ENCODE peak calls at places on chromosome 21, in four cellular contexts. N is GM23248, Z is fibroblast of lung, W is NT2/D1. G is an unnamed sample.

GRCh38 chr21:26099610-26100219 is 70.9 kb downstream of the APP start:
- DNase-seq in W (no peak), N (peak; percentile 84), Z (peak; percentile 95), G (no peak)

GRCh38 chr21:44337941-44338895 is 972 bp downstream of the CFAP410 start:
- DNase-seq in Z (peak; percentile 64), N (peak; percentile 74), W (peak; percentile 30), G (peak; percentile 17)

GRCh38 chr21:45432575-45433255 is 27.8 kb downstream of the COL18A1 start:
- DNase-seq in W (no peak), N (peak; percentile 36), Z (peak; percentile 85), G (no peak)

GRCh38 chr21:16193758-16194606 is 464.2 kb downstream of the USP25 start:
- DNase-seq in Z (peak; percentile 87), W (peak; percentile 48), N (peak; percentile 86), G (no peak)

GRCh38 chr21:25039461-25040380 is 567.6 kb downstream of the MRPL39 start:
- DNase-seq in W (peak; percentile 27), Z (peak; percentile 53), N (no peak), G (no peak)

GRCh38 chr21:33071878-33072306 is 2.0 kb downstream of the OLIG1 start:
- DNase-seq in N (peak; percentile 31), W (no peak), Z (peak; percentile 28), G (no peak)

GRCh38 chr21:14545906-14546480 is at the start of gene SAMSN1:
- DNase-seq in N (no peak), W (no peak), Z (no peak), G (no peak)

GRCh38 chr21:43585924-43586411 is 73.3 kb downstream of the HSF2BP start:
- DNase-seq in Z (peak; percentile 98), W (peak; percentile 87), N (peak; percentile 98), G (peak; percentile 93)

GRCh38 chr21:34884346-34884929 is 164.7 kb downstream of the RUNX1 start:
- DNase-seq in N (no peak), Z (peak; percentile 37), W (no peak), G (no peak)

GRCh38 chr21:32599146-32599925 is 12.8 kb downstream of the CFAP298 start:
- DNase-seq in Z (no peak), W (no peak), N (no peak), G (no peak)

GRCh38 chr21:16587671-16588379 is 858.0 kb downstream of the USP25 start:
- DNase-seq in N (peak; percentile 89), W (no peak), Z (peak; percentile 94), G (no peak)

GRCh38 chr21:32499249-32500055 is 85.9 kb downstream of the TCP10L start:
- DNase-seq in Z (peak; percentile 34), W (no peak), N (peak; percentile 76), G (no peak)

GRCh38 chr21:26148834-26149354 is 21.7 kb downstream of the APP start:
- DNase-seq in N (peak; percentile 81), W (no peak), Z (peak; percentile 74), G (no peak)

DNA sequence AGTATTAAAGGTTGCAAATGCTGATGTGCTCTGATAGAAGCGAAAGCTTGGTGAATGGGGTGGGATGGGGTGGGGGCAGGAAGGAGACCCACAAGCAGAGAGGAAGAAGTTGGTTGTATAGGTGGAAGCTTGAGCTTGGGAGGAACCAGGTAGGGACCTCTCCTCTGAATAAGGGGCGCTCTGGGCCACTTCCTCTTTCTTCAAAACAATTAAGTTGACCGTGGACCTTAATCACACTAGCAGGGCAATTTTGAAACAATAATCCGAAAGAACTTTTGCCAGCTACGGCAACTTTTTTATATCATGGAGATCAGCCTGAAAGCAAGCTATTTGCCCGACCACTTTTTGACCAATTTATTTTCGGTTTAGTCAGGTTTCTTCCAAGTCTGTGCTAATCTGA is 1.9 kb upstream of the DYRK1A start:
- DNase-seq in Z (no peak), N (no peak), W (no peak), G (no peak)
- H3K9ac ChIP-seq in Z (no peak overlapping the region), N (peak overlapping the region; percentile 89), W (no peak overlapping the region), G (no peak overlapping the region)

DNA sequence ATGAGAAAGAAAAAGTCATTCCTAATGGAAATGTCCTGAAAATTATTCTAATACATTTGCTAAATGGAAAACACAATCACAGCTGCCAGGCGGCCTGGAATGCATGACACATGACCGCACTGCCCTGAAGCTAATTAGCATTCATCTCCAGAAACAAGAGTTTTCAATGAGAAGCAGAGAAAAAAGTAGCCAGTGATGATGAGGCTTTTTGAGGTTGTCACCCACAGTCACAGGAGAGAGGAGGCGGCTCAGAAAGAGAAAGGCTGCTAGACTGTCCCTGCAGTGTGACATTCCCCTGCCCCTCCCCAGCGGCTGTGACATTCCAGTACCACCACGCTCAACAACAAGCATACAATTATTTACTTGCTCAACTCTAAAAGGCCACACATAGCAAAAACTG is 122.9 kb upstream of the KRTAP19-8 start:
- DNase-seq in W (no peak), N (peak; percentile 87), Z (peak; percentile 6), G (peak; percentile 9)
- H3K9ac ChIP-seq in W (no peak overlapping the region), N (peak overlapping the region; percentile 17), Z (no peak overlapping the region), G (no peak overlapping the region)

GRCh38 chr21:46559291-46559983 is 45.4 kb downstream of the S100B start:
- DNase-seq in W (no peak), N (no peak), Z (no peak), G (no peak)
- H3K9ac ChIP-seq in W (no peak overlapping the region), N (no peak overlapping the region), Z (no peak overlapping the region), G (no peak overlapping the region)

DNA sequence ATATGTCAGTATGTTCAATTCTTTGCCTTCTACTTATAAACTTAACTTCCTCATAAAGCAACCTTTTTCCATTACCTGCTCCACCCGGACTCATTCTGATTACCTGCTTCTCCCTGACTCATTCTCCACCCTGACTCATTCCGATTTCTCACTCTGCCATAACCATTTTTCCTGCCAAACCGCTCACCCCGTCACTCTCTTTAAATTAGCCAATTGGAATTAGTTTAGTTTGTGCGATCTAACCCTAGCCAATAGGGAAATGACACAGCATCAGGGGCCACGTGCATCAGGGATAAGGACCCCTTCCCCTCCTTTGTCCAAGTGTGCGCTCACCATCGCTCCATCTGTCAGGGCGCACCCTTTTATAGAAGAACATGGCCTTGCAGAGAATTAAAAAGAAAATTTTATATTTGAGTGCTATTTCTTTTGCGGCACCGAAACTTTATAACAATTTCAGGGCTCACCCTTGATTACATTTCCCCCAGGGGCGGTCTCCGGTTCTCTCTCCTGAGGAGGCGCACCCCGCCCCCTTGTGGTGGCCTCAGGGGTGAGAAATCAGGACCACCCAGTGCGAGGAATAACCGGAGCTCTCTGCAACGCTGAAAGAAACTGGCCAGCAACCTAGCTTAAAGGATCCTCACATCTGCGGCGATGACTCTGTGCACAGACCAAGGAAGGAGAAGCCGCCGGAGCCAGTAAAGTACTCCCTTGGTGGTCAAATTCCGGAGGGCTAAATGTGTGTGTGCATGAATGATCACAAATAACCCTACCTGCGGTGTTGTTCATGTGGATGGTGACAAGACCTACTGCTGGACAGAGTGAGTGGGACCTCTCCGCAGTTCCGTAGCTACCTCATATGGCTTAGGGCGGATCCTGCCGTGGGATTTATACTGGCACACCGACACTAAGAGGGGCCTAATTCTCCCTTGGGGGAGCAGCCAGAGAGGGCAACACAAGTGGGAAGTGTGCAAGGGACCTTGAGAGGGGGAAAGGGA is 30.3 kb upstream of the CBR3 start:
- DNase-seq in W (peak; percentile 82), Z (peak; percentile 53), N (peak; percentile 21), G (no peak)
- H3K9ac ChIP-seq in W (peak overlapping the region; percentile 81), Z (no peak overlapping the region), N (no peak overlapping the region), G (peak overlapping the region; percentile 43)

DNA sequence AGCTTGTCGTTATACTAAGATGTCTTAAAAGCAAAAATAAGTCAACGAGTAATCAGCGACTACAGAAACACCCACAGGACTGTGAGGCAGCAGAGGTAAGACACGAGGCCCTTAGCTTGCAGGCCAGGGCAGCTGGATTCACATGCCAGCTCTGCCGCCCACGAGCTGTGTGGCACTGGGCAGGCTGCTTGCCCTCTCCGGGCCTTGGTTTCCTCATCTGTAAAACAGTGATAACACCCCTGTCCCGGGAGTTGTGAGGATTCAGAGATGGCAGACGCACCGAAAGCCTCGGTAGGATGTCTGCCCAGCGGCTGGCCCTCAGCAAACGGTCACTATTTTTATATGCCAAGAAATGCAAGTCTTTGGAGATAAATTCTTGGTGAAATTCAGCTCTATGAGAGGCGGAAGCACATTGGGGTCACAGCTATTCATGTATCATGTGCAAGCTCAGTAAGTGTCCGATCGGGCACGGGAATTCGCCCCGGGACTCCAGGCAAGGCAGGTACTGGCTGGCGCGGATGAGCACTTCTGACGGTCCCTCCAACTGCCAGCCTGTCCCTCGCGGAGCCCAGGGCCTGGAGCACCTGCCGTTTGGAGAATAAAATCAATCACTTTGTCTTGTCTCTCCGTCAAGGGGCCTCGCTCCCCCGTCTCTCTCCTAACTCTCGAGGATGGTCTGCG is 1.1 kb downstream of the C2CD2 start:
- DNase-seq in W (no peak), N (no peak), Z (no peak), G (no peak)
- H3K9ac ChIP-seq in W (peak overlapping the region; percentile 85), N (peak overlapping the region; percentile 86), Z (peak overlapping the region; percentile 83), G (peak overlapping the region; percentile 78)

GRCh38 chr21:41613421-41613998 is 105.6 kb upstream of the TMPRSS2 start:
- DNase-seq in Z (no peak), W (no peak), N (no peak), G (no peak)
- H3K9ac ChIP-seq in Z (no peak overlapping the region), W (peak overlapping the region; percentile 59), N (peak overlapping the region; percentile 80), G (peak overlapping the region; percentile 55)